ENCODE peak calls at places on chromosomes 12 and 14, in five cellular contexts. One of them, this sample, is unnamed. For H3K36me3, the result is how much of the 10 kb centered on the place peaks cover.

GRCh38 chr12:28421374-28421773 is 231.1 kb downstream of the CCDC91 start:
- DNase-seq in GM12878: no peak
- DNase-seq in HCT116: no peak
- DNase-seq in SK-N-SH: no peak
- DNase-seq in HepG2: no peak
- DNase-seq in this sample: no peak

GRCh38 chr12:85489194-85489593 is 209.2 kb downstream of the ALX1 start:
- DNase-seq in GM12878: no peak
- DNase-seq in HCT116: no peak
- DNase-seq in SK-N-SH: no peak
- DNase-seq in HepG2: no peak
- DNase-seq in this sample: no peak

GRCh38 chr14:95264271-95264973 is 55.3 kb downstream of the CLMN start:
- DNase-seq in GM12878: no peak
- DNase-seq in HCT116: no peak
- DNase-seq in SK-N-SH: no peak
- DNase-seq in HepG2: no peak
- DNase-seq in this sample: no peak

GRCh38 chr14:88667555-88668273 is 104.9 kb downstream of the ZC3H14 start:
- DNase-seq in GM12878: peak
- DNase-seq in HCT116: peak
- DNase-seq in SK-N-SH: peak
- DNase-seq in HepG2: peak
- DNase-seq in this sample: peak

GRCh38 chr14:105883066-105884005 is 357.0 kb downstream of the TMEM121 start:
- DNase-seq in GM12878: no peak
- DNase-seq in HCT116: no peak
- DNase-seq in SK-N-SH: no peak
- DNase-seq in HepG2: no peak
- DNase-seq in this sample: no peak

GRCh38 chr12:28879379-28879778 is 269.7 kb upstream of the FAR2 start:
- DNase-seq in GM12878: no peak
- DNase-seq in HCT116: no peak
- DNase-seq in SK-N-SH: no peak
- DNase-seq in HepG2: no peak
- DNase-seq in this sample: no peak

GRCh38 chr14:85439696-85440328 is 90.1 kb upstream of the FLRT2 start:
- DNase-seq in GM12878: no peak
- DNase-seq in HCT116: no peak
- DNase-seq in SK-N-SH: no peak
- DNase-seq in HepG2: no peak
- DNase-seq in this sample: peak

GRCh38 chr12:124240493-124240892 is 54.4 kb upstream of the RFLNA start:
- DNase-seq in GM12878: no peak
- DNase-seq in HCT116: peak
- DNase-seq in SK-N-SH: peak
- DNase-seq in HepG2: no peak
- DNase-seq in this sample: peak

GRCh38 chr14:71317385-71318096 is 410.3 kb downstream of the PCNX1 start:
- DNase-seq in GM12878: no peak
- DNase-seq in HCT116: no peak
- DNase-seq in SK-N-SH: no peak
- DNase-seq in HepG2: no peak
- DNase-seq in this sample: no peak

GRCh38 chr12:53267309-53268008 is 640 bp upstream of the ESPL1 start:
- DNase-seq in GM12878: no peak
- DNase-seq in HCT116: no peak
- DNase-seq in SK-N-SH: no peak
- DNase-seq in HepG2: no peak
- DNase-seq in this sample: no peak

DNA sequence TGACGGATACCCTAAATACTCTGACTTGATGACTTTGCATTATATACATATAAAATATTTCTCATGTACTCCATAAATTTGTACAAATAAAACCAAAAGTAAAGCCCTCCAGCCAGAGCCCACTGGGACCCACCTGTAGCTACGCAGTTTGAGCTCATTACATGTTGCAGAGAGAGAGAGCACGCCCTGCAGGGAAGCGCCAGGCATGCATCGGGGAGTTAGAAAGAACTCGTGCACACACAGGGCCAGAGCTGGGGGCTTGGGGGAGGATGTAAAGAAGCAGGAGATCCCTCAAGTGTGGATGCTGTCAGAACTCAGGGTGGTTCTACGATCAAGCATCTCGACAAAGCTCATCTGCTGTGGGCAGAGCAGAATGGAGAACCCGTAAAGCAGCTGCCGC is 178.5 kb upstream of the RTL1 start:
- DNase-seq in GM12878: no peak
- DNase-seq in HCT116: no peak
- DNase-seq in SK-N-SH: no peak
- DNase-seq in HepG2: no peak
- DNase-seq in this sample: no peak
- TF ChIP-seq CTCF in GM12878: no peak
- TF ChIP-seq CTCF in HCT116: no peak
- TF ChIP-seq CTCF in SK-N-SH: no peak
- TF ChIP-seq CTCF in HepG2: peak
- TF ChIP-seq CTCF in this sample: no peak

DNA sequence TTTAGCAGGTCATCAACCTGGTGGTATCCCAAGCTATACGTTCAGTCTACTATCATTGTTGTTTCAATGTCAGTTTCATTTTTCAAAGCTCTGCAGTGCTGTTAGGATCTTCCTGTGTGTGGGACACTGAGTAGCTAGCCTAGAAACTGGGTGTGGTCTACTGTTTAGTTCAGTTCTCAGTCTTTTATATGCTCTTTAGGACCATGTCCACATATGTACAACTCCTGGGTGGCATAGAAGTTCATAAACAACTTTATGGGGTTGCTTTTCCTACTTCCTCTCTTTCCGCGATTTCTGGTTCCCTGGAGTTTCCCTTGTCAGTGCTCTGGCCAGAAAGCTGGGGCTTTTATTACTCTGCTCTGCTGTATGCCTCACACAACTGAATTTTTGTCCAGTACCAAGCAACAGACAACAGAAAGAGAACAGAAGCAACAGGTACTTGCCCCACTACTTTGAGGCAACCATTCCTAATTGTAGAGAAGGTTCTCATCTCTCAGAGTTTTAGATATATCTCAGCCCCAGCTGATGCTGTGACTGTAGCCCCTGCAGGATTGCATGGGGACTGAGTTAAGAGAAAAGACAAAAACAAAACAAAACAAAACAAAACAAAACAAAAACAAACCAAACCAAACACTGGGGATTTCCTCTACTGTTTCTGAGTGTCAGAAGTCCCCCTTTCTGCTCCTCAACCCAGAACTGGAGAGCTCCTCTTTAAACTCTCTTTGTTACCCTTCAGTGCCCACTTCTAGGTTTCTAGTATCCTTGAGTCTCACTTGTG is 30.3 kb downstream of the MIS18BP1 start:
- DNase-seq in GM12878: no peak
- DNase-seq in HCT116: no peak
- DNase-seq in SK-N-SH: no peak
- DNase-seq in HepG2: no peak
- DNase-seq in this sample: no peak
- H3K36me3 ChIP-seq in GM12878: under half
- H3K36me3 ChIP-seq in HCT116: half or more
- H3K36me3 ChIP-seq in SK-N-SH: under half
- H3K36me3 ChIP-seq in HepG2: under half
- H3K36me3 ChIP-seq in this sample: under half

GRCh38 chr14:52876311-52876710 is 74.5 kb downstream of the FERMT2 start:
- DNase-seq in GM12878: no peak
- DNase-seq in HCT116: no peak
- DNase-seq in SK-N-SH: no peak
- DNase-seq in HepG2: no peak
- DNase-seq in this sample: no peak
- TF ChIP-seq MAX in GM12878: no peak
- TF ChIP-seq MAX in HCT116: no peak
- TF ChIP-seq MAX in SK-N-SH: no peak
- TF ChIP-seq MAX in HepG2: no peak
- TF ChIP-seq MAX in this sample: no peak

DNA sequence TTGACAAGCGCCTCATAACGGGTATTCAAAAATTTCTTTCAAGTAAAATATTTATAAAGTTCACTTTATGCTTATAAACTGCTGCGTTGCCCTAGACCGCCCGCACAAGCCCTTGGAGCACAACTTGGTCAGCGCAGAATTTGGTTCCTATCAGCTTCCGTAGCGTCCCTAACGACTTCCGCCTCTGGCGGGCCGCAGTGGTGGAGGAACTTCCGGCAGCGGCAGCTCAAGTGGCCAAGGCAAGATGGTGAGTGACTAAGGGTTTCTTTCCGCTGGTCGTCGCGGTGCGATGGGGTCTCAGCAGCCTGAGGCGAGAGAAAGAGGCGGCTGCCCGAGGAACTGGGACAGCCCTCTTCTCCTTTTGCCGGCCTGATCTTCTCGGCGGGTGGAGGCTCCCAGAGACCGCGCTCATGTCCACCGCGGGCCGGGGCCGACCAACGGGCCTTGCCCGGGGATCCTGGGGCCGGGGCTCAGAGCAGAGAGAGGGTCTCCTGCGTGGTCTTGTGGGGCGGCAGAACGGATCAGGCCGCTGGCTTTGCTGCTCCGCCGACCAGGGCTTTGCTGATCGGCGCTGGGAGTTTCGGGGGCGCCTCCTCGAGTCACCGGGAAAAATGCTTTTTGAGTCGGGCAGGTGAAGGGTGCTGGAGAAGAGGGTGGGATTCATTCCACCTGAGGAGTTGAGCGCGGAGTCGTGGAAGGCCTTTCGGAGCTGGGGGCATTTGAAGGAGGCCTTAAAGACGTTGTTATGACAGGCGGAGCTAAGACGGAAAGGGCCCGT is at the start of gene PSMC1:
- DNase-seq in GM12878: peak
- DNase-seq in HCT116: peak
- DNase-seq in SK-N-SH: peak
- DNase-seq in HepG2: peak
- DNase-seq in this sample: peak
- TF ChIP-seq CTCF in GM12878: no peak
- TF ChIP-seq CTCF in HCT116: no peak
- TF ChIP-seq CTCF in SK-N-SH: no peak
- TF ChIP-seq CTCF in HepG2: no peak
- TF ChIP-seq CTCF in this sample: no peak

DNA sequence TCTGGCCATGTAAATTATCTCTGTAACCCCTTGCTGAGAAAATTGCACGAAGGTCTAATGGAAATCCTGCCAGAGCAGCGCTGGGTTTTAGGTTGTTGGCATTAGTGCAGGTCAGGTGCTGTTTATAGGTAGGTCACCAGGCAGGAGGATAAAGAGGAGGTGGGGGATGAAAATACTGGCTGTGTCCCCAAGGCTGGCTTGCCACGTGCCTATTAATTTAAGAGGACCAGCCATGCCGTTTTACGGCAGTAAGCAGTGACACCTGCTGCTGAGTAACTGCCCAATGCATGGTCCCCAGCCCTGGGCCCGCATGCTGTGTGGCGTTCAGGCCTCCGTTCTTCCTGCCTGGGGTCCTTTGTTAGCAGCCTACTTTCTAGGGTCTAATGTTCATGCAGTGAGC is 67.2 kb downstream of the WDR20 start:
- DNase-seq in GM12878: no peak
- DNase-seq in HCT116: no peak
- DNase-seq in SK-N-SH: no peak
- DNase-seq in HepG2: no peak
- DNase-seq in this sample: no peak
- H3K36me3 ChIP-seq in GM12878: under half
- H3K36me3 ChIP-seq in HCT116: under half
- H3K36me3 ChIP-seq in SK-N-SH: under half
- H3K36me3 ChIP-seq in HepG2: under half
- H3K36me3 ChIP-seq in this sample: under half

GRCh38 chr14:66482873-66483272 is 3.3 kb upstream of the CCDC196 start:
- DNase-seq in GM12878: no peak
- DNase-seq in HCT116: no peak
- DNase-seq in SK-N-SH: no peak
- DNase-seq in HepG2: no peak
- DNase-seq in this sample: no peak

GRCh38 chr14:66485910-66486421 is at the start of gene CCDC196:
- DNase-seq in GM12878: no peak
- DNase-seq in HCT116: no peak
- DNase-seq in SK-N-SH: no peak
- DNase-seq in HepG2: no peak
- DNase-seq in this sample: no peak

GRCh38 chr14:66485029-66485428 is 1.1 kb upstream of the CCDC196 start:
- DNase-seq in GM12878: no peak
- DNase-seq in HCT116: no peak
- DNase-seq in SK-N-SH: no peak
- DNase-seq in HepG2: no peak
- DNase-seq in this sample: no peak

GRCh38 chr14:66487159-66487558 is 988 bp downstream of the CCDC196 start:
- DNase-seq in GM12878: no peak
- DNase-seq in HCT116: no peak
- DNase-seq in SK-N-SH: no peak
- DNase-seq in HepG2: no peak
- DNase-seq in this sample: no peak

DNA sequence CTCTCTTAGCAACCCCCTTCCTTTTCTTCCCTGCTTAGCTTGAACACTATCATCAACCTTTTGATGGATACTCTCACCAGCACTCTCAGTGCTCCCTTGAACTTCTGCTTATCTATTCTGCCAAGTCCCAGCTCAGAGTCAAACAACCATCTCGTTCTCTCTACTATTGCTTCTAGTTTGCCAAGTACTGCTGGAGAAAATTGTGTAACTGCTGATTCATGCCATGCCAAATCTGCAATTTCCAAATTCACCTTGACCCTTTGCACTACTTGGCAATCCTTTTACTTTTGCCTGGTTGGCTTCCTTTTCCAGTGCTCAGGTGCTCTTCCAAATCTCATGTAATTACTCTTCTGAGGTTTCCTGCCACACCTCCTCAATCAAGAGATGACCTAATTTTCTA is 2.8 kb upstream of the CCDC196 start:
- DNase-seq in GM12878: no peak
- DNase-seq in HCT116: no peak
- DNase-seq in SK-N-SH: no peak
- DNase-seq in HepG2: no peak
- DNase-seq in this sample: no peak
- TF ChIP-seq MAX in GM12878: no peak
- TF ChIP-seq MAX in HCT116: no peak
- TF ChIP-seq MAX in SK-N-SH: no peak
- TF ChIP-seq MAX in HepG2: no peak
- TF ChIP-seq MAX in this sample: no peak

GRCh38 chr12:11896530-11896929 is 174.2 kb upstream of the BCL2L14 start:
- DNase-seq in GM12878: no peak
- DNase-seq in HCT116: no peak
- DNase-seq in SK-N-SH: peak
- DNase-seq in HepG2: no peak
- DNase-seq in this sample: no peak
- TF ChIP-seq CTCF in GM12878: no peak
- TF ChIP-seq CTCF in HCT116: no peak
- TF ChIP-seq CTCF in SK-N-SH: no peak
- TF ChIP-seq CTCF in HepG2: no peak
- TF ChIP-seq CTCF in this sample: no peak

GRCh38 chr12:113170457-113170856 is 14.8 kb downstream of the DDX54 start:
- DNase-seq in GM12878: no peak
- DNase-seq in HCT116: no peak
- DNase-seq in SK-N-SH: no peak
- DNase-seq in HepG2: no peak
- DNase-seq in this sample: no peak
- H3K36me3 ChIP-seq in GM12878: under half
- H3K36me3 ChIP-seq in HCT116: half or more
- H3K36me3 ChIP-seq in SK-N-SH: half or more
- H3K36me3 ChIP-seq in HepG2: under half
- H3K36me3 ChIP-seq in this sample: under half

This sample was measured in endothelial cell of umbilical vein.